ENCODE peak calls at places on chromosomes 7 and 10, in four cellular contexts. One of them, this sample, is unnamed.

GRCh38 chr10:131115321-131115720 is 196.2 kb downstream of the TCERG1L start:
- DNase-seq in Right ventricle myocardium inferior: no peak
- DNase-seq in SJSA1: no peak
- DNase-seq in anterior cingulate cortex: no peak
- DNase-seq in this sample: no peak

GRCh38 chr7:35565927-35566326 is 129.0 kb downstream of the HERPUD2 start:
- DNase-seq in Right ventricle myocardium inferior: no peak
- DNase-seq in SJSA1: no peak
- DNase-seq in anterior cingulate cortex: no peak
- DNase-seq in this sample: no peak

GRCh38 chr10:100377830-100378229 is 30.8 kb downstream of the SCD start:
- DNase-seq in Right ventricle myocardium inferior: no peak
- DNase-seq in SJSA1: no peak
- DNase-seq in anterior cingulate cortex: no peak
- DNase-seq in this sample: no peak

GRCh38 chr7:55108818-55109217 is 90.0 kb downstream of the EGFR start:
- DNase-seq in Right ventricle myocardium inferior: no peak
- DNase-seq in SJSA1: no peak
- DNase-seq in anterior cingulate cortex: no peak
- DNase-seq in this sample: no peak

GRCh38 chr7:27181176-27181520 is 3.9 kb downstream of the HOXA11 start:
- DNase-seq in Right ventricle myocardium inferior: no peak
- DNase-seq in SJSA1: no peak
- DNase-seq in anterior cingulate cortex: no peak
- DNase-seq in this sample: no peak

GRCh38 chr10:3806603-3807002 is 21.6 kb upstream of the KLF6 start:
- DNase-seq in Right ventricle myocardium inferior: no peak
- DNase-seq in SJSA1: peak
- DNase-seq in anterior cingulate cortex: no peak
- DNase-seq in this sample: no peak

GRCh38 chr7:142301299-142301698 is 43.4 kb upstream of the PRSS58 start:
- DNase-seq in Right ventricle myocardium inferior: no peak
- DNase-seq in SJSA1: no peak
- DNase-seq in anterior cingulate cortex: no peak
- DNase-seq in this sample: no peak

GRCh38 chr10:14879055-14879800 is 562 bp downstream of the SUV39H2 start:
- DNase-seq in Right ventricle myocardium inferior: peak
- DNase-seq in SJSA1: peak
- DNase-seq in anterior cingulate cortex: no peak
- DNase-seq in this sample: no peak

GRCh38 chr10:132396495-132397035 is 435 bp upstream of the PWWP2B start:
- DNase-seq in Right ventricle myocardium inferior: peak
- DNase-seq in SJSA1: no peak
- DNase-seq in anterior cingulate cortex: no peak
- DNase-seq in this sample: no peak

GRCh38 chr10:100046088-100046487 is 35.6 kb downstream of the CPN1 start:
- DNase-seq in Right ventricle myocardium inferior: peak
- DNase-seq in SJSA1: peak
- DNase-seq in anterior cingulate cortex: no peak
- DNase-seq in this sample: peak

GRCh38 chr10:17115683-17116082 is 13.9 kb downstream of the CUBN start:
- DNase-seq in Right ventricle myocardium inferior: no peak
- DNase-seq in SJSA1: no peak
- DNase-seq in anterior cingulate cortex: no peak
- DNase-seq in this sample: no peak

This sample was measured in pons.